ENCODE peak calls at places on chromosomes 4 and X, in four cellular contexts. B is Panc1, E is fibroblast of lung, G is lower lobe of right lung. V is an unnamed sample.

GRCh38 chrX:133151320-133151719 is 54.4 kb upstream of the USP26 start:
- DNase-seq in G (no peak), B (no peak), E (no peak), V (no peak)

GRCh38 chr4:27318740-27319139 is 458.1 kb downstream of the STIM2 start:
- DNase-seq in E (peak), B (no peak), G (no peak), V (no peak)

GRCh38 chr4:99330648-99331047 is 9.4 kb upstream of the ADH1B start:
- DNase-seq in E (peak), G (no peak), B (no peak), V (no peak)

GRCh38 chrX:42536286-42536685 is 241.7 kb downstream of the PPP1R2C start:
- DNase-seq in G (no peak), B (no peak), E (no peak), V (no peak)

GRCh38 chrX:2566044-2566443 is 65.3 kb upstream of the DHRSX start:
- DNase-seq in B (no peak), G (no peak), E (no peak), V (no peak)

GRCh38 chr4:107913283-107913899 is 18.0 kb upstream of the CYP2U1 start:
- DNase-seq in B (peak), E (peak), G (no peak), V (peak)

GRCh38 chrX:70398899-70399298 is 24.2 kb upstream of the GDPD2 start:
- DNase-seq in E (peak), B (no peak), G (no peak), V (no peak)

GRCh38 chrX:9897761-9898161 is 69.4 kb upstream of the CLDN34 start:
- DNase-seq in B (no peak), E (peak), G (no peak), V (no peak)

GRCh38 chr4:57426779-57427395 is 316.7 kb upstream of the IGFBP7 start:
- DNase-seq in B (peak), E (peak), G (peak), V (peak)

GRCh38 chrX:153967536-153968214 is 3.9 kb downstream of the HCFC1 start:
- DNase-seq in G (no peak), E (no peak), B (no peak), V (no peak)

DNA sequence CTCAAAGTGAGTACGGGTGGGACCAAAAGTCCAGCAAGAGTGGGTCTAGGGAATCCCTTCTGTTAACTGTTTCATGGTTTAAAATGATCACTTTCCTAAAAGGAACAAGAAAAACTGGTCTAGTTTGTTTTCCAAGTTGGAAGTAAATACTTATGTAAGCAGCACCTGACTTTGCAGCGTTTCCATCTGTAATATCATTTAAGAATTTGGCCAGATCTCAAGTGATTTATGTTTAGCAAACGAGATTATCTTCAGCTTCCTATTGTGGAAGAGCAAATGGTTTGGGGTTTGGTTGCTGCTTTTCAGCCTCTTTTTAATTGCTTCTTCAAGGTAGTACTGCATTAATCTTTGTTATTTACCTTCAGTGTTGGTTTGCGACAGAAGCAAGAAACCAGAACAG is 50.4 kb downstream of the FHIP1A start:
- DNase-seq in B (no peak), E (no peak), G (no peak), V (no peak)
- H3K27ac ChIP-seq in B (no peak), E (no peak), G (no peak), V (no peak)

GRCh38 chrX:13487731-13488505 is 81.5 kb upstream of the EGFL6 start:
- DNase-seq in G (no peak), B (peak), E (peak), V (peak)

GRCh38 chrX:13489451-13489850 is 80.0 kb upstream of the EGFL6 start:
- DNase-seq in E (peak), G (peak), B (no peak), V (peak)

GRCh38 chrX:13485167-13485566 is 84.2 kb upstream of the EGFL6 start:
- DNase-seq in G (no peak), B (no peak), E (no peak), V (no peak)

GRCh38 chrX:13491061-13491460 is 78.3 kb upstream of the EGFL6 start:
- DNase-seq in B (no peak), E (no peak), G (no peak), V (no peak)

GRCh38 chrX:13488706-13489105 is 80.7 kb upstream of the EGFL6 start:
- DNase-seq in G (no peak), B (no peak), E (no peak), V (no peak)
- H3K27ac ChIP-seq in G (peak), B (peak), E (peak), V (peak)

DNA sequence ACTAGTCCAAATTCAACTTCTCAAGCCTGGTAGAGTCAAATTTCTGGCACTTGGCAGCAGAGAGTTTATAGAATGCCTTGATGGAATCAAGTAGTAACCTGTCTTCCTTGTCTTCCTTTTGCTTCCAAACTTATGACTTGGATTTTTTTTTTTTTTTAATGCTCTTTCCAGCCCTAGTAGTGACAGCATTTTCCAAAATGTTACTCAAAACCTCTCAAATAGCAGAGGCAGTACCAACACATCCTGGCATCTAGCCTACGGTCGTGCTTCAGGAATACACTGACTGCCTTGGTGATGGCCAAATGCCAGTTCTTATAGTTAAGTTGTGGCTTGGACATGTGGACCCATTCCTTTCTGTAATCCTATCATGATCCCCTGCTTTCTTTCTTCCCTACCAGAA is 46.0 kb downstream of the GALNT7 start:
- DNase-seq in B (no peak), E (peak), G (no peak), V (no peak)
- H3K27ac ChIP-seq in B (peak), E (no peak), G (no peak), V (no peak)

GRCh38 chr4:70711599-70711998 is 10.2 kb upstream of the RUFY3 start:
- DNase-seq in B (no peak), G (no peak), E (no peak), V (no peak)

GRCh38 chr4:70712150-70712549 is 9.6 kb upstream of the RUFY3 start:
- DNase-seq in B (no peak), E (no peak), G (no peak), V (no peak)

GRCh38 chr4:70714061-70714468 is 7.7 kb upstream of the RUFY3 start:
- DNase-seq in G (no peak), E (peak), B (no peak), V (no peak)

GRCh38 chr4:70713453-70714026 is 8.2 kb upstream of the RUFY3 start:
- DNase-seq in E (no peak), B (no peak), G (no peak), V (no peak)

DNA sequence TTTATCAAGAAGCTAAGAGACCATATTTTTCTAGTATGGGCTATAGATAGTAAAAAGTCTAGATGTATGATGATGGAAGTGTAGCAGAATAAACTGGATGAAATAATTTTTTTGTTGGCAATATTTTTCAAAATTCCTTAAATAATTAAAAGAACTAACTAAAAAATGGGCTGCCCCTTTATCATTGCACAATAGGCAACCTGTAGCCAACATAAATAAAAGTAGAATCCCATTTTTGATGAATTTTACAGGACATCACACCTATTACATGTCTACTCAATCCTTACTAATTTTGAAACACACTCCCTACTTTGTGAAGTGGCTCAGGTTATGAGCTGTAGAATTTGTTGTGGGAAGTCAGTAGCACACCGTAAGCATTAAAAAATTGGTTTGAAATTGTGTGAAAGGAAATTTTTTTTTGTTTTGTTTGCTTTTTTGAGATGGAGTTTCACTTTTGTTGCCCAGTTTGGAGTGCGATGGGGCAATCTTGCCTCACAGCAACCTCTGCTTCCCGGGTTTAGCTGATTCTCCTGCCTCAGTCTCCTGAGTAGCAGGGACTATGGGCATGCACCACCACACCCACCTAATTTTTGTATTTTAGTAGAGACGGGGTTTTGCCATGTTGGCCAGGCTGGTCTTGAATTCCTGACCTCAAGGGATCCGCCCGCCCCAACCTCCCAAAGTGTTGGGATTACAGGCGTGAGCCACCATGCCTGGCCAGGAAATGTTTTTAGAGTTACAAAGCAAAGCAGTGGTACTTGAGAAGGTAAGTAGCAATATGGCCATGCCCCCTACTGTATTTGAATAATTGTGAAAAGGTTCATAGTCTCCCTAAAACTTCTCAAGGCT is 8.9 kb upstream of the RUFY3 start:
- DNase-seq in G (no peak), E (no peak), B (no peak), V (no peak)
- H3K27ac ChIP-seq in G (peak), E (no peak), B (peak), V (no peak)

GRCh38 chr4:86928400-86929255 is 6.2 kb upstream of the AFF1 start:
- DNase-seq in B (no peak), E (no peak), G (no peak), V (no peak)
- H3K27ac ChIP-seq in B (no peak), E (peak), G (no peak), V (peak)

DNA sequence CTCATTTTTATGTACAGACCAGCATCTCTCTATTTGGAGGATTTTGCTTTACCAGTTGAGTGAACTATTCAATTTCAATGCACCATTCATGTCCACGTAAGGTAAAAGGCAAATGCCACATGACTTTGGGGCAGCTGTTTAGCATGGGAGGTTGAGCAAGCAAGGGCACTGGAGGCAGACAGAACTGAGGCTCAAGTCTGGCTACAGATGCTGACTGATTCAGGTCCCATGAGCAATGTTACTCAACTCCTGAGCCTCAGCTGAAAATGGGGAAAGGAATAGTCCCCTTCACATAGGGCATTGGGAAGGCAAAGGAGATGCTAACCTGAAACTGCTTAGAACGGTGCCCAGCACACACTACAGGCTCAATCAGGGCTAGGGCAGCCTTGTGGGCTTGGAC is 93.0 kb upstream of the MTM1 start:
- DNase-seq in G (no peak), B (no peak), E (peak), V (peak)
- H3K27ac ChIP-seq in G (no peak), B (no peak), E (no peak), V (peak)

GRCh38 chr4:109411964-109412363 is 21.7 kb upstream of the SEC24B start:
- DNase-seq in G (no peak), E (no peak), B (no peak), V (no peak)
- H3K27ac ChIP-seq in G (no peak), E (no peak), B (no peak), V (no peak)